ENCODE peak calls at places on chromosomes 4 and X, in nine cellular contexts. H is psoas muscle, K is AG10803, N is sigmoid colon, X is fibroblast of mammary gland, Y is OCI-LY7, E is body of pancreas, Q is lower lobe of right lung, L is fibroblast of lung. P is an unnamed sample.

GRCh38 chrX:103811858-103812257 is 20.2 kb downstream of the RAB9B start:
- DNase-seq in H (no peak), K (no peak), N (no peak), X (no peak), Y (no peak), E (no peak), Q (no peak), L (no peak), P (no peak)

GRCh38 chrX:1591863-1592127 is 391 bp downstream of the AKAP17A start:
- DNase-seq in H (no peak), K (no peak), N (no peak), X (no peak), Y (no peak), E (no peak), Q (no peak), L (no peak), P (no peak)

GRCh38 chrX:118519411-118520205 is 24.0 kb downstream of the DOCK11 start:
- DNase-seq in H (no peak), K (peak; percentile 60), N (no peak), X (peak; percentile 81), Y (no peak), E (no peak), Q (no peak), L (peak; percentile 83), P (peak; percentile 66)

GRCh38 chr4:121764702-121765367 is at the start of gene SMIM43:
- DNase-seq in H (no peak), K (peak; percentile 17), N (no peak), X (no peak), Y (no peak), E (no peak), Q (peak; percentile 48), L (no peak), P (peak; percentile 17)

GRCh38 chr4:1684756-1685603 is 867 bp upstream of the FAM53A start:
- DNase-seq in H (no peak), K (no peak), N (no peak), X (no peak), Y (no peak), E (no peak), Q (peak; percentile 49), L (no peak), P (no peak)

GRCh38 chr4:1950369-1950768 is 58.4 kb downstream of the NELFA start:
- DNase-seq in H (no peak), K (no peak), N (no peak), X (no peak), Y (no peak), E (no peak), Q (no peak), L (no peak), P (no peak)

GRCh38 chr4:1637580-1638271 is 46.4 kb downstream of the FAM53A start:
- DNase-seq in H (no peak), K (no peak), N (no peak), X (no peak), Y (no peak), E (no peak), Q (no peak), L (no peak), P (no peak)

GRCh38 chr4:143784567-143784966 is 84.1 kb upstream of the FREM3 start:
- DNase-seq in H (no peak), K (no peak), N (no peak), X (no peak), Y (no peak), E (no peak), Q (no peak), L (no peak), P (no peak)

GRCh38 chr4:6926681-6927478 is 17.3 kb downstream of the TBC1D14 start:
- DNase-seq in H (peak; percentile 61), K (no peak), N (no peak), X (peak; percentile 33), Y (no peak), E (no peak), Q (peak; percentile 83), L (peak; percentile 66), P (no peak)

GRCh38 chrX:136577562-136577961 is 45.5 kb downstream of the VGLL1 start:
- DNase-seq in H (peak; percentile 42), K (peak; percentile 32), N (peak; percentile 77), X (peak; percentile 49), Y (peak; percentile 34), E (peak; percentile 15), Q (peak; percentile 38), L (peak; percentile 55), P (peak; percentile 67)

GRCh38 chr4:18318682-18319410 is 297.3 kb upstream of the LCORL start:
- DNase-seq in H (peak; percentile 18), K (no peak), N (no peak), X (peak; percentile 2), Y (no peak), E (peak; percentile 21), Q (peak; percentile 42), L (peak; percentile 18), P (peak; percentile 80)
- H3K4me3 ChIP-seq in H (peak overlapping the region; percentile 12), K (no peak overlapping the region), N (no peak overlapping the region), X (no peak overlapping the region), Y (no peak overlapping the region), E (no peak overlapping the region), Q (peak overlapping the region; percentile 32), L (no peak overlapping the region), P (no peak overlapping the region)

GRCh38 chr4:171891038-171891437 is 77.8 kb downstream of the GALNTL6 start:
- DNase-seq in H (no peak), K (no peak), N (no peak), X (no peak), Y (no peak), E (no peak), Q (no peak), L (no peak), P (no peak)
- TF ChIP-seq CTCF in H (no peak), K (no peak), N (no peak), X (no peak), Y (no peak), E (no peak), Q (no peak), L (no peak), P (no peak)

DNA sequence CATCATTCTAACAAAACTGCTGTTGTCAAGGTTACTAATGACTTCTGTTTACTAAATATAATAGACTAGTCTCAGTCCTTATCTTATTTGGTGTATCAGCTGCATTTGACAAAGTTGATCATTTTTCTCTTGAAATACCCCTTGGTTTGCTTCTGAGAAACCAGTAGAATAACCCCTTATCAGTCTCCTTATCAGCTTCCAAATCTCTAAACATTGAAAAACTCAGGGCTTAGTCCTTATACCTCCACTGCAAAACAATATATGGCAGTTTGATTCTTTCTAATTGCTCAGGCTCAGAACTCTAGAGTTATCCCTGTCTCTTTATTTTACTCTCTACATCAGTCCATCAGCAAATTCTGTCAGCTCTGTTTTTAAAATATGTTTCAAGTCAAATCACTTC is 87.2 kb upstream of the NPNT start:
- DNase-seq in H (no peak), K (no peak), N (no peak), X (no peak), Y (no peak), E (no peak), Q (no peak), L (no peak), P (no peak)
- H3K4me3 ChIP-seq in H (peak overlapping the region; percentile 47), K (no peak overlapping the region), N (peak overlapping the region; percentile 32), X (no peak overlapping the region), Y (no peak overlapping the region), E (no peak overlapping the region), Q (no peak overlapping the region), L (peak overlapping the region; percentile 16), P (no peak overlapping the region)

DNA sequence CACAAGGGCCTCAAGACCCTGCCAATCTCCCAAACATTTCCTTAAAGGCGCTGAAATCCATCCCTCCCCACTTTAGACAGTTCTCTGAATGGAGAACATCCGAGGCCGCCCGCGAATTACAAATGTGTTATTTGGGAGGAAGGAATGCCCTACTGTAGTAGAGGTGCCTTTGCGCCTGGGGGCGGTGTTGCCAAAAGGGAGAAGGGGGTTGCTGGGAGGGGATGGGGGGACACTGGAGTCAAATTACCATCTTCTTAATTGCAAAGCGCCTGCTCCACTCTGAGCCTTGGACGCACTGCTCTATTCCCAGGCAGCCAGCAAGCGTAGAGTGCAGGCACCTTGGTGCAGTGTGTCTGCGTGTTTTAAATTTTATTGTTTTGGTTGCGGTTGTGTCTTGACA is 2.7 kb downstream of the TMEM255A start:
- DNase-seq in H (no peak), K (no peak), N (no peak), X (no peak), Y (no peak), E (no peak), Q (peak; percentile 39), L (no peak), P (no peak)
- TF ChIP-seq CTCF in H (no peak), K (no peak), N (no peak), X (no peak), Y (no peak), E (no peak), Q (no peak), L (no peak), P (no peak)

GRCh38 chr4:3206439-3207100 is 42.4 kb upstream of the MSANTD1 start:
- DNase-seq in H (no peak), K (no peak), N (no peak), X (no peak), Y (no peak), E (no peak), Q (no peak), L (no peak), P (no peak)

GRCh38 chr4:3201718-3202702 is 46.9 kb upstream of the MSANTD1 start:
- DNase-seq in H (no peak), K (peak; percentile 25), N (no peak), X (peak; percentile 61), Y (peak; percentile 61), E (peak; percentile 10), Q (no peak), L (peak; percentile 81), P (peak; percentile 38)

GRCh38 chr4:3202836-3203820 is 45.8 kb upstream of the MSANTD1 start:
- DNase-seq in H (no peak), K (peak; percentile 52), N (no peak), X (peak; percentile 2), Y (no peak), E (peak; percentile 17), Q (no peak), L (peak; percentile 59), P (peak; percentile 5)

GRCh38 chr4:3205995-3206394 is 43.0 kb upstream of the MSANTD1 start:
- DNase-seq in H (no peak), K (no peak), N (no peak), X (no peak), Y (no peak), E (no peak), Q (no peak), L (no peak), P (no peak)

GRCh38 chr4:3204021-3204431 is 44.9 kb upstream of the MSANTD1 start:
- DNase-seq in H (peak; percentile 75), K (peak; percentile 68), N (peak; percentile 90), X (peak; percentile 42), Y (no peak), E (peak; percentile 68), Q (no peak), L (peak; percentile 69), P (peak; percentile 64)
- H3K4me3 ChIP-seq in H (no peak overlapping the region), K (no peak overlapping the region), N (peak overlapping the region; percentile 7), X (no peak overlapping the region), Y (no peak overlapping the region), E (no peak overlapping the region), Q (no peak overlapping the region), L (no peak overlapping the region), P (no peak overlapping the region)

GRCh38 chrX:16665089-16665488 is 15.1 kb downstream of the S100G start:
- DNase-seq in H (no peak), K (peak; percentile 69), N (no peak), X (peak; percentile 80), Y (no peak), E (no peak), Q (no peak), L (peak; percentile 77), P (peak; percentile 48)
- TF ChIP-seq CTCF in H (no peak), K (no peak), N (no peak), X (no peak), Y (no peak), E (no peak), Q (no peak), L (no peak), P (no peak)

P was measured in cardiac fibroblast.